ENCODE peak calls at places on chromosomes 12 and 14, in four cellular contexts. D is HCT116, S is esophagus muscularis mucosa, Y is GM12865. U is an unnamed sample.

GRCh38 chr12:51028126-51028810 is 2.1 kb upstream of the SLC11A2 start:
- DNase-seq in D (no peak), S (no peak), Y (peak; percentile 56), U (peak; percentile 19)

GRCh38 chr12:97560766-97561165 is 98.2 kb downstream of the RMST start:
- DNase-seq in D (no peak), S (no peak), Y (no peak), U (no peak)

GRCh38 chr12:97016163-97016562 is 109.1 kb downstream of the NEDD1 start:
- DNase-seq in D (no peak), S (no peak), Y (peak; percentile 56), U (no peak)

GRCh38 chr12:53352331-53353258 is 16.4 kb upstream of the SP7 start:
- DNase-seq in D (peak; percentile 86), S (peak; percentile 96), Y (peak; percentile 94), U (peak; percentile 79)

GRCh38 chr12:92784795-92785562 is 82.2 kb downstream of the PLEKHG7 start:
- DNase-seq in D (peak; percentile 72), S (no peak), Y (peak; percentile 84), U (peak; percentile 57)

GRCh38 chr12:50055831-50056628 is 1.4 kb upstream of the ASIC1 start:
- DNase-seq in D (peak; percentile 48), S (no peak), Y (peak; percentile 64), U (peak; percentile 92)

GRCh38 chr12:51971679-51972423 is 20.4 kb downstream of the ACVR1B start:
- DNase-seq in D (no peak), S (no peak), Y (peak; percentile 59), U (no peak)

GRCh38 chr12:3698218-3698974 is 54.5 kb downstream of the CRACR2A start:
- DNase-seq in D (no peak), S (no peak), Y (no peak), U (no peak)

GRCh38 chr12:50533971-50534370 is 29.2 kb downstream of the DIP2B start:
- DNase-seq in D (no peak), S (no peak), Y (no peak), U (no peak)

GRCh38 chr14:91113829-91114078 is at the start of gene DGLUCY:
- DNase-seq in D (no peak), S (peak; percentile 94), Y (peak; percentile 93), U (peak; percentile 77)

GRCh38 chr12:27541031-27541719 is 17.2 kb downstream of the PPFIBP1 start:
- DNase-seq in D (no peak), S (no peak), Y (no peak), U (no peak)

GRCh38 chr14:48725001-48725734 is 861.0 kb downstream of the RPS29 start:
- DNase-seq in D (no peak), S (no peak), Y (no peak), U (no peak)

GRCh38 chr12:18990866-18991265 is 138.7 kb upstream of the PLEKHA5 start:
- DNase-seq in D (no peak), S (no peak), Y (no peak), U (no peak)

GRCh38 chr14:41521891-41522290 is 84.8 kb upstream of the LRFN5 start:
- DNase-seq in D (no peak), S (no peak), Y (no peak), U (no peak)

GRCh38 chr14:76514599-76514998 is 138.7 kb downstream of the ESRRB start:
- DNase-seq in D (peak; percentile 48), S (no peak), Y (peak; percentile 55), U (peak; percentile 54)

GRCh38 chr12:32039917-32040575 is 66.6 kb upstream of the BICD1 start:
- DNase-seq in D (no peak), S (no peak), Y (no peak), U (no peak)

GRCh38 chr14:75294649-75295033 is 16.0 kb downstream of the FOS start:
- DNase-seq in D (no peak), S (no peak), Y (no peak), U (no peak)

GRCh38 chr12:11568762-11569478 is 80.6 kb upstream of the ETV6 start:
- DNase-seq in D (no peak), S (no peak), Y (peak; percentile 95), U (peak; percentile 35)

GRCh38 chr12:132279184-132279889 is 50.1 kb downstream of the GALNT9 start:
- DNase-seq in D (no peak), S (no peak), Y (no peak), U (no peak)

GRCh38 chr14:77026930-77027537 is 1.5 kb downstream of the IRF2BPL start:
- DNase-seq in D (no peak), S (no peak), Y (peak; percentile 78), U (peak; percentile 85)

GRCh38 chr12:113697646-113698504 is 226.2 kb upstream of the LHX5 start:
- DNase-seq in D (no peak), S (no peak), Y (no peak), U (no peak)

GRCh38 chr14:61528591-61529021 is 166.7 kb upstream of the HIF1A start:
- DNase-seq in D (no peak), S (no peak), Y (peak; percentile 61), U (no peak)

GRCh38 chr12:53097207-53097563 is 282 bp upstream of the IGFBP6 start:
- DNase-seq in D (no peak), S (no peak), Y (no peak), U (no peak)

GRCh38 chr12:121278450-121279375 is 17.8 kb downstream of the CAMKK2 start:
- DNase-seq in D (no peak), S (no peak), Y (no peak), U (no peak)

GRCh38 chr14:53549956-53550355 is 396.8 kb upstream of the DDHD1 start:
- DNase-seq in D (no peak), S (no peak), Y (no peak), U (no peak)

DNA sequence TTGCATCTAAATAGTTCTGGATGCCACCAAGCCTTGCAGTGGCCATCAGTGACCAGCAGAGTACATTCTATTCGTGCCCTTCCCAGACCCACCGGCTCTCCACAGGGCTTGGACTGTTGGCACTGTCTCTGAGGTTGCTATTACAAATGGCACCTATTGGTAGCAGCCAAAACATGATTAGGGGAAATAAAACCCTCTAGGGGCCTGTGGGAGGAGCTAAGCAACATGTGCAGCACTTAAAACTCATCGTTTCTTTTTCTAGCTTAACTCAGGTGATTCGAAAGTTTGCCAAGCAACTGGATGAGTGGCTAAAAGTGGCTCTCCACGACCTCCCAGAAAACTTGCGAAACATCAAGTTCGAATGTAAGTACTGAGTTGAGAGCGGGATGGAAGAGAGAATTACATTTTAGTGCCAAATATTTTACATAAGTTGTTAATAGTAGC is 65.4 kb upstream of the RIC8B start:
- DNase-seq in D (no peak), S (no peak), Y (no peak), U (no peak)
- TF ChIP-seq CTCF in D (no peak), S (no peak), Y (no peak), U (no peak)

GRCh38 chr12:39619316-39619659 is 315 bp downstream of the ABCD2 start:
- DNase-seq in D (no peak), S (no peak), Y (peak; percentile 67), U (no peak)

GRCh38 chr12:39618701-39619100 is 902 bp downstream of the ABCD2 start:
- DNase-seq in D (no peak), S (no peak), Y (peak; percentile 47), U (no peak)

GRCh38 chr12:39620664-39621658 is 1.4 kb upstream of the ABCD2 start:
- DNase-seq in D (no peak), S (no peak), Y (peak; percentile 78), U (peak; percentile 37)

GRCh38 chr12:39621670-39622069 is 2.1 kb upstream of the ABCD2 start:
- DNase-seq in D (no peak), S (no peak), Y (no peak), U (no peak)

GRCh38 chr12:39619660-39620433 is at the start of gene ABCD2:
- DNase-seq in D (peak; percentile 19), S (peak; percentile 94), Y (peak; percentile 97), U (peak; percentile 62)
- TF ChIP-seq CTCF in D (no peak), S (no peak), Y (no peak), U (no peak)

GRCh38 chr12:26119391-26119981 is 5.4 kb downstream of the BHLHE41 start:
- DNase-seq in D (peak; percentile 51), S (no peak), Y (peak; percentile 61), U (peak; percentile 52)
- TF ChIP-seq CTCF in D (peak; percentile 75), S (peak; percentile 54), Y (peak; percentile 34), U (peak; percentile 1)

DNA sequence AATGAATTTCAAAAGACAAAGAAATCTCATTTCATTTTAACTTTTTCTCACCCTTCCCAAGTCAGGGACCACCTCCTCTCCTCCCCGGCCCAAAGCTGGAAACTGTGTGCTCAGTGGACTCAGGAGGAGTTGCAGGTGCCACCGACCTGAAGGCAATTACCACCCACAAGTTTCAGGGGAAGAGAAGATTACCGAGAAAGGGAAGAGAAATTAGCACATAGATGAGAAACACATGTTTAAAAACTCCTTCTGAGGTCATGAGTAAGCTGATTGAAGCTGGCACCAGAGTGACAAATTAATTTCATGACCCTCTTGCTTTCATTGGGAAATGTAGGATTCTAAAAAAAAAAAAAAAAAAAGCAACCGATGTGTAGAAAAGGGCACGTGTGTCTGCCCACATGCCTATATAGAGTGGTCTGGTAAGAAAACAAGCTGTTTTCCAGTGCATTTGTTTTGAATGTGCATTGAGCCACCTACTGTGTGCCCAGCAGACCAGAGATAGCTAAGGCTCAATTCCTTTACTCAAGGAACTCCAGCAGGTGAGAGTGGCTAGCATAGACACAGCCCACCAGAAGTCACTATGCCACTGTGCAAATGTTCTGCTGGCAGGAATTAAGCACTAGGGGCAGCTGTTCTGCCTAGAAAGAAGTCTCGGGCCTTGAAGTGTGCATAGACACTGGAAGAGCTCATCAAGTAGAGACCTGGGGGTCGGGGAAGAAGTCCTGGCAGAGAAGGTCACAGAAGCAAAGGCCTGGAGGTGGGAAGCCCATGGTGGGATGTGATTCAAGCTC is 30.5 kb downstream of the DPF3 start:
- DNase-seq in D (no peak), S (no peak), Y (peak; percentile 72), U (peak; percentile 18)
- TF ChIP-seq CTCF in D (no peak), S (no peak), Y (no peak), U (no peak)

GRCh38 chr14:21852061-21852664 is 178.5 kb upstream of the OR4E1 start:
- DNase-seq in D (peak; percentile 16), S (no peak), Y (peak; percentile 55), U (peak; percentile 17)
- TF ChIP-seq CTCF in D (no peak), S (peak; percentile 22), Y (peak; percentile 90), U (peak; percentile 91)

DNA sequence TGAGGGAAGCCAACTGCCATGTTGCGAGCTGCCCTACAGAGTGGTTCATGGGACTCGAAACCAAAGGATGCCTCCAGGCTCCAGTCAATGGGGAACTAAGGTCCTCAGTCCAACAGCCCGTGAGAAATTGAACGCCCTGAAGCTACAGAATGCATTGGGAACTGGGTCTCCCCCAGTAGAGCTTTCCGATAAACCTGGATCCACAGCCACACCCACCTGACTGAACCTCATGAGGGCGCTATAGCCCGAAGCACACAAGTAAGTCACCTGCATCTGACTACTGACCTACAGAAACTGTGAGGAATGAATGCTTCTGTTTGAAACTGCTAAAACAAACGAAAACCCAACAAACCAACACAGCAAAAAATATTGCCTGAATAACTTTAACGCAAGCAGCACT is 1297.7 kb downstream of the AACS start:
- DNase-seq in D (no peak), S (peak; percentile 79), Y (no peak), U (no peak)
- TF ChIP-seq CTCF in D (no peak), S (no peak), Y (no peak), U (no peak)